ENCODE peak calls at places on chromosome 17, in eight cellular contexts. E is AG04450, A is AG09319, D is lower leg skin, F is cardiac muscle cell, H is IMR-90, P is mammary epithelial cell, U is GM06990. C is an unnamed sample.
A peak's percentile ranks its signal among the peaks of the same experiment; 100 is the strongest.

GRCh38 chr17:50657054-50657453 is 22.4 kb downstream of the ABCC3 start:
- DNase-seq in U (no peak), F (no peak), H (no peak), D (no peak), P (no peak), E (no peak), A (no peak), C (no peak)

GRCh38 chr17:28078443-28079229 is 36.2 kb downstream of the NLK start:
- DNase-seq in A (no peak), H (peak; percentile 21), F (peak; percentile 34), P (peak; percentile 5), U (no peak), D (no peak), E (no peak), C (no peak)

GRCh38 chr17:74928786-74929185 is 4.7 kb downstream of the OTOP2 start:
- DNase-seq in A (no peak), F (no peak), E (no peak), D (no peak), P (no peak), U (no peak), H (no peak), C (no peak)

GRCh38 chr17:78796134-78796900 is 14.2 kb upstream of the CYTH1 start:
- DNase-seq in U (no peak), H (no peak), A (no peak), D (no peak), E (no peak), F (no peak), P (no peak), C (no peak)

GRCh38 chr17:74759243-74759801 is 10.9 kb downstream of the NHERF1 start:
- DNase-seq in U (peak; percentile 60), E (no peak), F (no peak), A (no peak), P (no peak), H (no peak), D (no peak), C (peak; percentile 67)

GRCh38 chr17:67421869-67422273 is 44.8 kb downstream of the PITPNC1 start:
- DNase-seq in E (peak; percentile 42), H (peak; percentile 98), U (no peak), P (peak; percentile 100), F (peak; percentile 36), A (peak; percentile 43), D (peak; percentile 36), C (peak; percentile 55)

GRCh38 chr17:27552467-27552779 is 78.6 kb upstream of the LGALS9 start:
- DNase-seq in H (peak; percentile 72), A (no peak), E (no peak), P (peak; percentile 59), F (peak; percentile 47), D (no peak), U (no peak), C (no peak)

GRCh38 chr17:7548585-7549400 is at the start of gene TNFSF12:
- DNase-seq in H (peak; percentile 7), E (no peak), P (no peak), U (peak; percentile 64), D (peak; percentile 34), F (peak; percentile 38), A (no peak), C (peak; percentile 79)

GRCh38 chr17:69828087-69828486 is 246.9 kb upstream of the KCNJ16 start:
- DNase-seq in H (peak; percentile 69), U (no peak), F (peak; percentile 24), D (peak; percentile 22), P (peak; percentile 44), A (no peak), E (no peak), C (no peak)

GRCh38 chr17:57425903-57426574 is 169.7 kb downstream of the MSI2 start:
- DNase-seq in U (no peak), H (no peak), A (no peak), E (no peak), D (no peak), F (no peak), P (no peak), C (no peak)

GRCh38 chr17:4771519-4772234 is at the start of gene TM4SF5:
- DNase-seq in A (no peak), E (no peak), F (no peak), H (no peak), P (peak; percentile 6), U (no peak), D (no peak), C (no peak)

GRCh38 chr17:51154176-51154575 is 817 bp downstream of the NME1 start:
- DNase-seq in D (no peak), H (peak; percentile 20), P (peak; percentile 8), U (no peak), F (peak; percentile 18), A (no peak), E (no peak), C (no peak)

GRCh38 chr17:266701-267656 is 85.5 kb upstream of the DOC2B start:
- DNase-seq in H (no peak), U (no peak), D (no peak), A (no peak), P (no peak), F (peak; percentile 43), E (no peak), C (no peak)

GRCh38 chr17:67359960-67360817 is 6.2 kb downstream of the PSMD12 start:
- DNase-seq in D (no peak), H (peak; percentile 45), F (peak; percentile 46), P (no peak), A (no peak), E (no peak), U (no peak), C (peak; percentile 42)

GRCh38 chr17:58303981-58304734 is 23.4 kb upstream of the MPO start:
- DNase-seq in P (peak; percentile 41), H (peak; percentile 23), U (peak; percentile 54), D (no peak), A (no peak), F (peak; percentile 63), E (no peak), C (peak; percentile 92)

GRCh38 chr17:73304438-73304837 is 7.4 kb downstream of the CDC42EP4 start:
- DNase-seq in H (no peak), A (no peak), F (no peak), P (no peak), E (no peak), D (no peak), U (no peak), C (no peak)

GRCh38 chr17:57043276-57043675 is 41.8 kb upstream of the AKAP1 start:
- DNase-seq in P (no peak), H (no peak), F (no peak), E (no peak), D (no peak), U (no peak), A (no peak), C (no peak)

GRCh38 chr17:35765086-35765710 is 4.5 kb downstream of the C17orf50 start:
- DNase-seq in A (no peak), E (no peak), H (no peak), D (no peak), U (no peak), F (no peak), P (no peak), C (no peak)

GRCh38 chr17:37488607-37489196 is 989 bp upstream of the DUSP14 start:
- DNase-seq in F (peak; percentile 89), H (peak; percentile 97), D (peak; percentile 85), A (peak; percentile 81), E (peak; percentile 85), P (peak; percentile 96), U (no peak), C (peak; percentile 54)

GRCh38 chr17:83149761-83150251 is 70.4 kb downstream of the METRNL start:
- DNase-seq in F (no peak), A (no peak), D (peak; percentile 12), E (no peak), P (no peak), U (no peak), H (peak; percentile 40), C (no peak)

GRCh38 chr17:42922335-42922734 is 21.7 kb downstream of the G6PC1 start:
- DNase-seq in P (no peak), U (no peak), D (no peak), A (no peak), E (no peak), H (no peak), F (peak; percentile 14), C (no peak)

GRCh38 chr17:66567234-66568170 is 265.1 kb downstream of the PRKCA start:
- DNase-seq in E (peak; percentile 62), H (peak; percentile 88), A (no peak), U (peak; percentile 28), D (peak; percentile 70), F (peak; percentile 91), P (peak; percentile 68), C (peak; percentile 59)

GRCh38 chr17:22217135-22217534 is 524.8 kb downstream of the KCNJ18 start:
- DNase-seq in U (no peak), H (no peak), E (no peak), A (no peak), D (no peak), P (no peak), F (no peak), C (no peak)

GRCh38 chr17:7484964-7485377 is 805 bp downstream of the POLR2A start:
- DNase-seq in A (no peak), D (no peak), H (no peak), P (no peak), F (no peak), E (no peak), U (no peak), C (no peak)

GRCh38 chr17:45666046-45666600 is 118.0 kb upstream of the CRHR1 start:
- DNase-seq in E (no peak), F (no peak), D (no peak), H (no peak), A (no peak), P (no peak), U (no peak), C (no peak)
- TF ChIP-seq CTCF in E (no peak), F (no peak), D (no peak), H (no peak), A (no peak), P (peak; percentile 45), U (no peak), C (no peak)

GRCh38 chr17:60315650-60316049 is 76.3 kb downstream of the USP32 start:
- DNase-seq in F (no peak), P (no peak), U (no peak), H (no peak), A (no peak), D (no peak), E (no peak), C (no peak)
- TF ChIP-seq CTCF in F (peak; percentile 9), P (peak; percentile 19), U (peak; percentile 1), H (peak; percentile 2), A (no peak), D (no peak), E (no peak), C (no peak)

GRCh38 chr17:63880706-63881105 is 1.0 kb downstream of the GH2 start:
- DNase-seq in U (no peak), P (no peak), E (no peak), D (no peak), H (no peak), F (no peak), A (no peak), C (no peak)

GRCh38 chr17:63881935-63882601 is at the start of gene GH2:
- DNase-seq in U (no peak), A (no peak), H (peak; percentile 34), P (peak; percentile 21), F (peak; percentile 62), E (no peak), D (peak; percentile 18), C (peak; percentile 85)
- TF ChIP-seq CTCF in U (peak; percentile 74), A (peak; percentile 58), H (peak; percentile 44), P (peak; percentile 73), F (peak; percentile 65), E (peak; percentile 58), D (no peak), C (peak; percentile 84)

DNA sequence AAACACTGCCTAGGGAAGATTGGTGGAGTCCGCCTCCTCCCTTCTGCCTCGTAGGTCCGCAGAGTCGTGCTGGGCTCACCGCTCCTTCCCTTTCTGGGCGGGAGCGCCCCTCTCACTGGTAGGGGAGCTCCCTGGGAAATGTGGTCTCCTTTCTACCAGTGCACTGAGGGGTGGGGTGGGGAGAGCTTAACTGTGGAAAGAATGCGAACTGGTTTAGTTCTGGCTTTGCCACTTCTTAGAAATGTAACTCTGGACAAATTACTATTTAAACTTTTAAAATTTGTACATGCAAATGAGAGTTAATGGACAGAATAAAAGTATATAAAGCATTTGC is 105.7 kb downstream of the RPTOR start:
- DNase-seq in H (no peak), E (no peak), F (no peak), P (no peak), D (no peak), A (no peak), U (no peak), C (no peak)
- TF ChIP-seq CTCF in H (no peak), E (no peak), F (no peak), P (no peak), D (no peak), A (no peak), U (no peak), C (no peak)